ENCODE peak calls at places on chromosome 19, in four cellular contexts. K is colonic mucosa, F is retina, G is hypothalamus. P is an unnamed sample.

GRCh38 chr19:16032509-16033135 is 43.7 kb upstream of the TPM4 start:
- DNase-seq in K (no peak), F (no peak), G (no peak), P (no peak)

GRCh38 chr19:42284066-42284501 is 15.0 kb downstream of the CIC start:
- DNase-seq in K (peak; percentile 72), F (no peak), G (peak; percentile 69), P (peak; percentile 60)

GRCh38 chr19:42277821-42278809 is 9.1 kb downstream of the CIC start:
- DNase-seq in K (peak; percentile 54), F (no peak), G (no peak), P (peak; percentile 72)

GRCh38 chr19:640606-641170 is 1.0 kb downstream of the FGF22 start:
- DNase-seq in K (no peak), F (no peak), G (no peak), P (no peak)

GRCh38 chr19:7845390-7846179 is 15.6 kb downstream of the EVI5L start:
- DNase-seq in K (no peak), F (no peak), G (no peak), P (no peak)

GRCh38 chr19:21084343-21084742 is 2.3 kb downstream of the ZNF714 start:
- DNase-seq in K (no peak), F (no peak), G (no peak), P (no peak)

GRCh38 chr19:44903602-44904425 is 1.8 kb upstream of the APOE start:
- DNase-seq in K (peak; percentile 79), F (peak; percentile 91), G (peak; percentile 14), P (no peak)

GRCh38 chr19:49639401-49640112 is 386 bp downstream of the RRAS start:
- DNase-seq in K (peak; percentile 41), F (peak; percentile 52), G (no peak), P (no peak)

GRCh38 chr19:31979362-31979761 is 366.0 kb upstream of the ZNF507 start:
- DNase-seq in K (no peak), F (no peak), G (no peak), P (no peak)

GRCh38 chr19:40687525-40688016 is 2.9 kb downstream of the NUMBL start:
- DNase-seq in K (peak; percentile 76), F (no peak), G (no peak), P (no peak)

GRCh38 chr19:46951236-46951986 is 68.2 kb upstream of the NPAS1 start:
- DNase-seq in K (peak; percentile 90), F (peak; percentile 37), G (no peak), P (no peak)

GRCh38 chr19:35142531-35143230 is 374 bp upstream of the FXYD7 start:
- DNase-seq in K (peak; percentile 70), F (peak; percentile 53), G (no peak), P (no peak)

GRCh38 chr19:45733160-45733810 is at the start of gene MEIOSIN:
- DNase-seq in K (no peak), F (no peak), G (no peak), P (no peak)

GRCh38 chr19:53365134-53365898 is at the start of gene ZNF525:
- DNase-seq in K (peak; percentile 96), F (peak; percentile 80), G (peak; percentile 62), P (peak; percentile 34)

GRCh38 chr19:27746691-27747380 is 1466.1 kb downstream of the UQCRFS1 start:
- DNase-seq in K (peak; percentile 17), F (peak; percentile 24), G (no peak), P (no peak)

GRCh38 chr19:4732680-4733114 is 9.1 kb upstream of the DPP9 start:
- DNase-seq in K (peak; percentile 47), F (peak; percentile 71), G (no peak), P (peak; percentile 44)

GRCh38 chr19:5481957-5482356 is 26.7 kb downstream of the ZNRF4 start:
- DNase-seq in K (no peak), F (no peak), G (no peak), P (no peak)

GRCh38 chr19:44552324-44552723 is 22.8 kb upstream of the CEACAM20 start:
- DNase-seq in K (peak; percentile 56), F (peak; percentile 13), G (no peak), P (peak; percentile 2)

GRCh38 chr19:55099557-55100506 is 17.6 kb downstream of the PPP1R12C start:
- DNase-seq in K (no peak), F (no peak), G (no peak), P (no peak)

GRCh38 chr19:4970558-4971423 is 1.9 kb downstream of the KDM4B start:
- DNase-seq in K (peak; percentile 49), F (peak; percentile 63), G (no peak), P (no peak)